ENCODE peak calls at places on chromosomes 7 and 10, in eight cellular contexts. W is spleen, O is SJSA1, I is tibial nerve, P is Panc1, Y is heart left ventricle, C is transverse colon, F is trophoblast cell. A is an unnamed sample.

GRCh38 chr7:156554488-156554887 is 86.1 kb upstream of the RNF32 start:
- DNase-seq in W (no peak), C (no peak), P (no peak), Y (no peak), O (no peak), I (no peak), F (no peak), A (no peak)

GRCh38 chr7:93758621-93759020 is 131.9 kb downstream of the TFPI2 start:
- DNase-seq in I (no peak), Y (no peak), C (no peak), W (no peak), O (no peak), P (no peak), F (no peak), A (no peak)

GRCh38 chr7:139916717-139917395 is 87.8 kb downstream of the TBXAS1 start:
- DNase-seq in O (no peak), I (no peak), C (peak; percentile 37), W (no peak), F (no peak), Y (no peak), P (no peak), A (no peak)

GRCh38 chr7:22895491-22895890 is 72.8 kb upstream of the TOMM7 start:
- DNase-seq in Y (no peak), I (no peak), F (peak; percentile 10), P (no peak), W (no peak), C (no peak), O (no peak), A (no peak)

GRCh38 chr10:52170776-52171175 is 143.3 kb upstream of the DKK1 start:
- DNase-seq in Y (no peak), I (no peak), O (no peak), F (peak; percentile 93), W (no peak), P (no peak), C (no peak), A (no peak)

GRCh38 chr7:37433166-37433565 is 15.5 kb downstream of the ELMO1 start:
- DNase-seq in I (no peak), F (peak; percentile 54), P (no peak), O (no peak), C (no peak), W (no peak), Y (no peak), A (no peak)

GRCh38 chr10:84525120-84525806 is 196.9 kb downstream of the CCSER2 start:
- DNase-seq in I (no peak), W (no peak), O (no peak), P (no peak), F (peak; percentile 17), C (no peak), Y (no peak), A (no peak)

GRCh38 chr7:25638042-25638441 is 409.8 kb upstream of the NPVF start:
- DNase-seq in P (no peak), F (no peak), C (no peak), I (no peak), O (no peak), Y (no peak), W (no peak), A (no peak)

GRCh38 chr10:62437696-62438095 is 63.5 kb downstream of the ZNF365 start:
- DNase-seq in O (no peak), C (no peak), P (no peak), F (peak; percentile 82), I (no peak), Y (no peak), W (no peak), A (peak; percentile 69)

GRCh38 chr10:97676770-97677581 is 10.1 kb downstream of the AVPI1 start:
- DNase-seq in F (peak; percentile 68), P (peak; percentile 35), W (peak; percentile 81), O (no peak), I (no peak), C (peak; percentile 53), Y (no peak), A (peak; percentile 35)

GRCh38 chr10:89369142-89370105 is 8.4 kb upstream of the IFIT1B start:
- DNase-seq in P (no peak), C (no peak), Y (no peak), F (peak; percentile 35), O (no peak), I (no peak), W (no peak), A (peak; percentile 17)

GRCh38 chr10:48406204-48406603 is 99.7 kb downstream of the MAPK8 start:
- DNase-seq in F (no peak), O (no peak), P (peak; percentile 15), C (no peak), I (no peak), Y (no peak), W (no peak), A (no peak)

GRCh38 chr10:129586897-129587443 is 119.9 kb downstream of the MGMT start:
- DNase-seq in I (no peak), W (no peak), F (peak; percentile 5), O (no peak), Y (no peak), P (no peak), C (no peak), A (no peak)

GRCh38 chr7:33807779-33808482 is 97.4 kb upstream of the BMPER start:
- DNase-seq in Y (no peak), F (peak; percentile 77), O (peak; percentile 46), C (peak; percentile 11), P (no peak), W (no peak), I (no peak), A (no peak)

GRCh38 chr10:130127612-130128607 is 8.3 kb upstream of the GLRX3 start:
- DNase-seq in P (peak; percentile 65), W (no peak), Y (no peak), F (peak; percentile 79), C (peak; percentile 48), I (no peak), O (no peak), A (peak; percentile 71)

GRCh38 chr7:111108526-111108925 is 17.6 kb downstream of the LRRN3 start:
- DNase-seq in I (no peak), W (no peak), C (no peak), F (no peak), O (no peak), Y (no peak), P (no peak), A (no peak)

GRCh38 chr10:27998178-27998953 is 513 bp downstream of the ODAD2 start:
- DNase-seq in F (peak; percentile 22), O (peak; percentile 46), W (peak; percentile 79), Y (peak; percentile 37), C (peak; percentile 8), P (no peak), I (no peak), A (peak; percentile 25)
- H3K4me3 ChIP-seq in F (peak overlapping the region; percentile 78), O (peak overlapping the region; percentile 59), W (peak overlapping the region; percentile 45), Y (peak overlapping the region; percentile 61), C (peak overlapping the region; percentile 67), P (no peak overlapping the region), I (peak overlapping the region; percentile 58), A (no peak overlapping the region)

DNA sequence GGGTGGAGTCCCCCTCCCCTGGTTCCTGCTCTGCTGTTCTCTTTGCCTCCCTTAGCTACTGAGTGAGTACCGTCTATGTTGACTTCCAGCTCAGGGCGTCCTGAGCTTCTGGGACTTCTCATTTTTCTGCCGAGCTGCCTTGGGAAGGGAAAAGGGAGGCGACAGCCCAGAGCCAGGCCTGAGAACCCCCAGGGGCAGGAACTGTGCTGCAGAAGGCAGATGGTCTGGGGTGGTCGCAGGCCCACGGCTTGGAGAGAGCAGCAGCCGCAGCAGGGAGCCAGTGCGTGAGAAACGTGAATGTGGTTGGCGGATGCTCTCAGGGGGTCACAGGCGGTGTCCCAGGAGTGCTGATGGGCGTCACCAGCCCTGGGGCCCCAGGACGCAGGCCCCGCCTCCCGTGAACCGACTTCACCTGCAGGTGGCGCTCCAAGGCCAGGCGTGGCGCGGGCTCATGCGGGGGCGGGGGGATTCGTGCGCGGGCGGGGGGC is 9.2 kb upstream of the PWWP2B start:
- DNase-seq in C (peak; percentile 84), W (peak; percentile 96), Y (peak; percentile 84), F (peak; percentile 76), O (no peak), P (no peak), I (no peak), A (peak; percentile 68)
- H3K27me3 ChIP-seq in C (no peaks in the 10 kb centered on the region), W (no peaks in the 10 kb centered on the region), Y (no peaks in the 10 kb centered on the region), F (no peaks in the 10 kb centered on the region), O (no peaks in the 10 kb centered on the region), P (no peaks in the 10 kb centered on the region), I (no peaks in the 10 kb centered on the region), A (no peaks in the 10 kb centered on the region)

DNA sequence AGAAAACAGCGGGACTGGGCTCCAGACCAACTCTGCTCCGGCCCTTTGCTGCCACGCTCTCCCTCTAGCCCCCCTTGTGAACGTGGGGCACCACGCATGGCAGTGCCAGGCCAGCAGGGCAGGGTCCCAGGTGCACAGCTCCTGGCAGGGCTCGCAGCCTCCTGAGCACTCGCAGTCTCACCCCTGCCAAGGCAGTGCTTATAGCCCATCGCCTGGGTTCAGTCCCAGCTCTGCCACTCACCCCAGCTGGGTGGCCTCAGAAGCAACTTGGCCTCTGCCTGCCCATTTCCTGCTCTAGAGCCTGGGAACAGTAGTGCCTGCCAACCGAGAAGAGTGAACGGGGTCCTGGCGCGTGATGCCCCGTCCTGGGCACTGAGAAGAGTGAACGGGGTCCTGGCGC is 36.3 kb downstream of the CFAP46 start:
- DNase-seq in W (peak; percentile 37), F (no peak), Y (no peak), O (no peak), P (no peak), I (no peak), C (no peak), A (no peak)
- H3K27ac ChIP-seq in W (no peak overlapping the region), F (no peak overlapping the region), Y (no peak overlapping the region), O (no peak overlapping the region), P (no peak overlapping the region), I (no peak overlapping the region), C (no peak overlapping the region), A (no peak overlapping the region)

GRCh38 chr7:12715372-12716133 is 28.1 kb downstream of the ARL4A start:
- DNase-seq in W (peak; percentile 81), Y (peak; percentile 70), O (peak; percentile 71), P (no peak), F (peak; percentile 15), I (no peak), C (peak; percentile 83), A (peak; percentile 67)

GRCh38 chr7:12716722-12717121 is 29.3 kb downstream of the ARL4A start:
- DNase-seq in C (no peak), O (no peak), Y (no peak), I (no peak), W (no peak), P (no peak), F (no peak), A (no peak)

GRCh38 chr7:12713625-12714435 is 26.4 kb downstream of the ARL4A start:
- DNase-seq in F (no peak), O (no peak), C (no peak), P (no peak), I (no peak), Y (no peak), W (no peak), A (no peak)

GRCh38 chr7:12714436-12714737 is 27.0 kb downstream of the ARL4A start:
- DNase-seq in F (no peak), C (no peak), Y (no peak), P (no peak), W (no peak), I (no peak), O (no peak), A (no peak)

DNA sequence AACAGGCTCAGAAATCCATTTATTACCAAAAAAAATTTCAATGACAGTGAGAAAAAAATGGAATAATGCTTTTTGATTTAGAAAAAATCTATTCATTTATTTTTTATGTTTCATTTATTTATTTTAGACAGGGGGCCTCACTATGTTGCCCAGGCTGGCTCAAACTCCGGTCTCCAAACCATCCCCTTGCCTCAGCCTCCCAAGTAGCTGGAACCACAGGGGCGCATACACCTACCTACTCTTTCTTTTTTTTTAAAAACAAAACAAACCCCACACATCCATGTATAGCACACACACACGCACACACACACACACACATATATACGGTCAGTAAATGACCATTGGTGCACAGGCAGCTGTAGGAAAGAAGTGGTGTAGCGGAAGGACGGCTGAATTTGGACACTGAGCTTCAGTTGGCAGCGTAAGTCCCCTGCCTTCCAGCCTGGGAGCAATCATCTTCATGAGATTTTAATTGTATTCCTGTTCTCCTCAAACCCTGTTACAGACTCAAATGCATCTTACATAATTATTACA is 28.8 kb downstream of the ARL4A start:
- DNase-seq in Y (no peak), C (no peak), P (no peak), I (no peak), O (no peak), W (no peak), F (no peak), A (no peak)
- H3K4me3 ChIP-seq in Y (no peak overlapping the region), C (no peak overlapping the region), P (no peak overlapping the region), I (no peak overlapping the region), O (no peak overlapping the region), W (no peak overlapping the region), F (no peak overlapping the region), A (no peak overlapping the region)

A was measured in CD4-positive, CD25-positive, alpha-beta regulatory T cell.